ENCODE peak calls at places on chromosomes 5 and 9, in eight cellular contexts. One of them, this sample, is unnamed.

GRCh38 chr9:106885451-106885850 is 22.5 kb downstream of the ZNF462 start:
- DNase-seq in Peyer's patch: no peak
- DNase-seq in fibroblast of the aortic adventitia: peak
- DNase-seq in HL-60: no peak
- DNase-seq in ovary: no peak
- DNase-seq in heart right ventricle: no peak
- DNase-seq in lower lobe of right lung: no peak
- DNase-seq in cardiac muscle cell: peak
- DNase-seq in this sample: peak

GRCh38 chr9:88577736-88578485 is 42.9 kb downstream of the NXNL2 start:
- DNase-seq in heart right ventricle: no peak
- DNase-seq in cardiac muscle cell: no peak
- DNase-seq in Peyer's patch: no peak
- DNase-seq in ovary: no peak
- DNase-seq in fibroblast of the aortic adventitia: no peak
- DNase-seq in lower lobe of right lung: no peak
- DNase-seq in HL-60: no peak
- DNase-seq in this sample: no peak

GRCh38 chr5:143274952-143275351 is 128.5 kb downstream of the NR3C1 start:
- DNase-seq in ovary: no peak
- DNase-seq in heart right ventricle: no peak
- DNase-seq in HL-60: no peak
- DNase-seq in lower lobe of right lung: no peak
- DNase-seq in Peyer's patch: no peak
- DNase-seq in cardiac muscle cell: no peak
- DNase-seq in fibroblast of the aortic adventitia: no peak
- DNase-seq in this sample: no peak

GRCh38 chr5:386432-387341 is 56.3 kb upstream of the EXOC3 start:
- DNase-seq in fibroblast of the aortic adventitia: peak
- DNase-seq in Peyer's patch: peak
- DNase-seq in cardiac muscle cell: peak
- DNase-seq in HL-60: no peak
- DNase-seq in heart right ventricle: no peak
- DNase-seq in ovary: no peak
- DNase-seq in lower lobe of right lung: no peak
- DNase-seq in this sample: peak

GRCh38 chr5:44506561-44506960 is 117.3 kb upstream of the FGF10 start:
- DNase-seq in Peyer's patch: no peak
- DNase-seq in lower lobe of right lung: no peak
- DNase-seq in heart right ventricle: no peak
- DNase-seq in ovary: no peak
- DNase-seq in cardiac muscle cell: no peak
- DNase-seq in fibroblast of the aortic adventitia: no peak
- DNase-seq in HL-60: no peak
- DNase-seq in this sample: no peak

GRCh38 chr9:112174965-112175795 is at the start of gene SUSD1:
- DNase-seq in fibroblast of the aortic adventitia: peak
- DNase-seq in heart right ventricle: peak
- DNase-seq in ovary: peak
- DNase-seq in Peyer's patch: peak
- DNase-seq in cardiac muscle cell: peak
- DNase-seq in HL-60: peak
- DNase-seq in lower lobe of right lung: peak
- DNase-seq in this sample: no peak

GRCh38 chr5:170483701-170484458 is 19.9 kb upstream of the KCNIP1 start:
- DNase-seq in ovary: no peak
- DNase-seq in Peyer's patch: no peak
- DNase-seq in fibroblast of the aortic adventitia: no peak
- DNase-seq in HL-60: no peak
- DNase-seq in lower lobe of right lung: no peak
- DNase-seq in cardiac muscle cell: peak
- DNase-seq in heart right ventricle: no peak
- DNase-seq in this sample: peak

GRCh38 chr5:153352685-153353219 is 137.7 kb upstream of the GRIA1 start:
- DNase-seq in heart right ventricle: no peak
- DNase-seq in cardiac muscle cell: no peak
- DNase-seq in fibroblast of the aortic adventitia: no peak
- DNase-seq in Peyer's patch: no peak
- DNase-seq in HL-60: no peak
- DNase-seq in lower lobe of right lung: no peak
- DNase-seq in ovary: no peak
- DNase-seq in this sample: no peak

GRCh38 chr5:126692971-126693370 is 84.0 kb upstream of the LMNB1 start:
- DNase-seq in HL-60: no peak
- DNase-seq in ovary: no peak
- DNase-seq in cardiac muscle cell: no peak
- DNase-seq in heart right ventricle: no peak
- DNase-seq in fibroblast of the aortic adventitia: no peak
- DNase-seq in lower lobe of right lung: no peak
- DNase-seq in Peyer's patch: no peak
- DNase-seq in this sample: no peak

GRCh38 chr9:78044886-78045285 is 13.3 kb upstream of the GNAQ start:
- DNase-seq in ovary: no peak
- DNase-seq in heart right ventricle: no peak
- DNase-seq in fibroblast of the aortic adventitia: no peak
- DNase-seq in cardiac muscle cell: no peak
- DNase-seq in HL-60: no peak
- DNase-seq in lower lobe of right lung: no peak
- DNase-seq in Peyer's patch: no peak
- DNase-seq in this sample: no peak

GRCh38 chr5:40736103-40736875 is 19.5 kb downstream of the TTC33 start:
- DNase-seq in lower lobe of right lung: no peak
- DNase-seq in fibroblast of the aortic adventitia: peak
- DNase-seq in HL-60: peak
- DNase-seq in ovary: no peak
- DNase-seq in cardiac muscle cell: peak
- DNase-seq in heart right ventricle: no peak
- DNase-seq in Peyer's patch: no peak
- DNase-seq in this sample: peak

GRCh38 chr9:134130503-134131375 is 5.1 kb upstream of the WDR5 start:
- DNase-seq in lower lobe of right lung: peak
- DNase-seq in Peyer's patch: no peak
- DNase-seq in heart right ventricle: peak
- DNase-seq in fibroblast of the aortic adventitia: peak
- DNase-seq in ovary: peak
- DNase-seq in HL-60: no peak
- DNase-seq in cardiac muscle cell: peak
- DNase-seq in this sample: no peak

GRCh38 chr5:39121315-39121714 is 47.1 kb upstream of the RICTOR start:
- DNase-seq in ovary: no peak
- DNase-seq in fibroblast of the aortic adventitia: no peak
- DNase-seq in heart right ventricle: no peak
- DNase-seq in lower lobe of right lung: no peak
- DNase-seq in Peyer's patch: no peak
- DNase-seq in HL-60: no peak
- DNase-seq in cardiac muscle cell: no peak
- DNase-seq in this sample: no peak

GRCh38 chr9:131013015-131013755 is 4.2 kb downstream of the LAMC3 start:
- DNase-seq in Peyer's patch: no peak
- DNase-seq in HL-60: no peak
- DNase-seq in fibroblast of the aortic adventitia: no peak
- DNase-seq in lower lobe of right lung: no peak
- DNase-seq in ovary: no peak
- DNase-seq in cardiac muscle cell: no peak
- DNase-seq in heart right ventricle: no peak
- DNase-seq in this sample: no peak

GRCh38 chr9:74570879-74571512 is 73.9 kb downstream of the RORB start:
- DNase-seq in heart right ventricle: no peak
- DNase-seq in ovary: no peak
- DNase-seq in fibroblast of the aortic adventitia: peak
- DNase-seq in lower lobe of right lung: no peak
- DNase-seq in Peyer's patch: no peak
- DNase-seq in cardiac muscle cell: peak
- DNase-seq in HL-60: no peak
- DNase-seq in this sample: peak

GRCh38 chr9:78986446-78986845 is 585.3 kb upstream of the TLE4 start:
- DNase-seq in HL-60: no peak
- DNase-seq in heart right ventricle: no peak
- DNase-seq in Peyer's patch: no peak
- DNase-seq in fibroblast of the aortic adventitia: no peak
- DNase-seq in cardiac muscle cell: no peak
- DNase-seq in lower lobe of right lung: no peak
- DNase-seq in ovary: no peak
- DNase-seq in this sample: no peak

GRCh38 chr9:72534931-72535330 is 13.5 kb downstream of the TMC1 start:
- DNase-seq in ovary: no peak
- DNase-seq in lower lobe of right lung: no peak
- DNase-seq in cardiac muscle cell: no peak
- DNase-seq in fibroblast of the aortic adventitia: peak
- DNase-seq in HL-60: no peak
- DNase-seq in Peyer's patch: no peak
- DNase-seq in heart right ventricle: no peak
- DNase-seq in this sample: no peak

GRCh38 chr9:75181748-75182147 is 93.4 kb downstream of the OSTF1 start:
- DNase-seq in heart right ventricle: no peak
- DNase-seq in cardiac muscle cell: peak
- DNase-seq in fibroblast of the aortic adventitia: peak
- DNase-seq in Peyer's patch: no peak
- DNase-seq in lower lobe of right lung: no peak
- DNase-seq in HL-60: peak
- DNase-seq in ovary: no peak
- DNase-seq in this sample: peak

GRCh38 chr9:86093788-86094555 is 5.4 kb downstream of the GOLM1 start:
- DNase-seq in heart right ventricle: peak
- DNase-seq in ovary: no peak
- DNase-seq in lower lobe of right lung: peak
- DNase-seq in HL-60: no peak
- DNase-seq in Peyer's patch: no peak
- DNase-seq in cardiac muscle cell: peak
- DNase-seq in fibroblast of the aortic adventitia: no peak
- DNase-seq in this sample: no peak

GRCh38 chr5:139740138-139740992 is 55.2 kb upstream of the PSD2 start:
- DNase-seq in heart right ventricle: no peak
- DNase-seq in HL-60: no peak
- DNase-seq in lower lobe of right lung: no peak
- DNase-seq in ovary: no peak
- DNase-seq in cardiac muscle cell: no peak
- DNase-seq in fibroblast of the aortic adventitia: no peak
- DNase-seq in Peyer's patch: peak
- DNase-seq in this sample: no peak

GRCh38 chr5:55036477-55036876 is 12.4 kb downstream of the GZMK start:
- DNase-seq in fibroblast of the aortic adventitia: peak
- DNase-seq in ovary: no peak
- DNase-seq in cardiac muscle cell: peak
- DNase-seq in HL-60: no peak
- DNase-seq in Peyer's patch: no peak
- DNase-seq in heart right ventricle: no peak
- DNase-seq in lower lobe of right lung: no peak
- DNase-seq in this sample: peak

GRCh38 chr5:123371575-123372179 is 51.5 kb downstream of the CEP120 start:
- DNase-seq in HL-60: no peak
- DNase-seq in Peyer's patch: peak
- DNase-seq in heart right ventricle: peak
- DNase-seq in lower lobe of right lung: peak
- DNase-seq in cardiac muscle cell: peak
- DNase-seq in fibroblast of the aortic adventitia: peak
- DNase-seq in ovary: peak
- DNase-seq in this sample: peak

GRCh38 chr5:127898551-127899213 is 184.9 kb upstream of the SLC12A2 start:
- DNase-seq in cardiac muscle cell: peak
- DNase-seq in heart right ventricle: no peak
- DNase-seq in Peyer's patch: no peak
- DNase-seq in fibroblast of the aortic adventitia: peak
- DNase-seq in lower lobe of right lung: no peak
- DNase-seq in ovary: no peak
- DNase-seq in HL-60: no peak
- DNase-seq in this sample: peak

GRCh38 chr9:76895186-76895585 is 10.7 kb downstream of the PRUNE2 start:
- DNase-seq in heart right ventricle: no peak
- DNase-seq in HL-60: no peak
- DNase-seq in fibroblast of the aortic adventitia: peak
- DNase-seq in lower lobe of right lung: no peak
- DNase-seq in Peyer's patch: no peak
- DNase-seq in ovary: no peak
- DNase-seq in cardiac muscle cell: no peak
- DNase-seq in this sample: no peak

GRCh38 chr9:98086461-98086860 is 29.9 kb downstream of the NANS start:
- DNase-seq in heart right ventricle: no peak
- DNase-seq in cardiac muscle cell: no peak
- DNase-seq in Peyer's patch: no peak
- DNase-seq in fibroblast of the aortic adventitia: no peak
- DNase-seq in ovary: no peak
- DNase-seq in lower lobe of right lung: no peak
- DNase-seq in HL-60: no peak
- DNase-seq in this sample: no peak

GRCh38 chr5:177317959-177318377 is 6.3 kb upstream of the MXD3 start:
- DNase-seq in lower lobe of right lung: peak
- DNase-seq in cardiac muscle cell: peak
- DNase-seq in heart right ventricle: peak
- DNase-seq in fibroblast of the aortic adventitia: peak
- DNase-seq in ovary: peak
- DNase-seq in Peyer's patch: peak
- DNase-seq in HL-60: no peak
- DNase-seq in this sample: peak

GRCh38 chr9:2126331-2126789 is 111.2 kb downstream of the SMARCA2 start:
- DNase-seq in Peyer's patch: no peak
- DNase-seq in fibroblast of the aortic adventitia: peak
- DNase-seq in HL-60: no peak
- DNase-seq in heart right ventricle: no peak
- DNase-seq in ovary: peak
- DNase-seq in cardiac muscle cell: peak
- DNase-seq in lower lobe of right lung: no peak
- DNase-seq in this sample: peak
- H3K4me3 ChIP-seq in Peyer's patch: no peak
- H3K4me3 ChIP-seq in fibroblast of the aortic adventitia: peak
- H3K4me3 ChIP-seq in HL-60: no peak
- H3K4me3 ChIP-seq in heart right ventricle: peak
- H3K4me3 ChIP-seq in ovary: peak
- H3K4me3 ChIP-seq in cardiac muscle cell: no peak
- H3K4me3 ChIP-seq in lower lobe of right lung: peak
- H3K4me3 ChIP-seq in this sample: peak

GRCh38 chr5:134223406-134224251 is 2.2 kb downstream of the PPP2CA start:
- DNase-seq in HL-60: no peak
- DNase-seq in Peyer's patch: no peak
- DNase-seq in heart right ventricle: no peak
- DNase-seq in cardiac muscle cell: no peak
- DNase-seq in ovary: no peak
- DNase-seq in lower lobe of right lung: no peak
- DNase-seq in fibroblast of the aortic adventitia: peak
- DNase-seq in this sample: peak
- H3K4me3 ChIP-seq in HL-60: peak
- H3K4me3 ChIP-seq in Peyer's patch: peak
- H3K4me3 ChIP-seq in heart right ventricle: peak
- H3K4me3 ChIP-seq in cardiac muscle cell: peak
- H3K4me3 ChIP-seq in ovary: peak
- H3K4me3 ChIP-seq in lower lobe of right lung: peak
- H3K4me3 ChIP-seq in fibroblast of the aortic adventitia: peak
- H3K4me3 ChIP-seq in this sample: peak

GRCh38 chr5:93079046-93079445 is 502.0 kb downstream of the NR2F1-AS1 start:
- DNase-seq in fibroblast of the aortic adventitia: no peak
- DNase-seq in Peyer's patch: no peak
- DNase-seq in lower lobe of right lung: no peak
- DNase-seq in heart right ventricle: no peak
- DNase-seq in cardiac muscle cell: no peak
- DNase-seq in ovary: no peak
- DNase-seq in HL-60: no peak
- DNase-seq in this sample: no peak
- H3K4me3 ChIP-seq in fibroblast of the aortic adventitia: no peak
- H3K4me3 ChIP-seq in Peyer's patch: no peak
- H3K4me3 ChIP-seq in lower lobe of right lung: no peak
- H3K4me3 ChIP-seq in heart right ventricle: no peak
- H3K4me3 ChIP-seq in cardiac muscle cell: no peak
- H3K4me3 ChIP-seq in ovary: no peak
- H3K4me3 ChIP-seq in HL-60: no peak
- H3K4me3 ChIP-seq in this sample: no peak

GRCh38 chr5:181121675-181122561 is 9.1 kb downstream of the OR2V1 start:
- DNase-seq in ovary: no peak
- DNase-seq in Peyer's patch: no peak
- DNase-seq in cardiac muscle cell: no peak
- DNase-seq in fibroblast of the aortic adventitia: no peak
- DNase-seq in heart right ventricle: no peak
- DNase-seq in lower lobe of right lung: no peak
- DNase-seq in HL-60: no peak
- DNase-seq in this sample: no peak
- H3K4me3 ChIP-seq in ovary: no peak
- H3K4me3 ChIP-seq in Peyer's patch: no peak
- H3K4me3 ChIP-seq in cardiac muscle cell: no peak
- H3K4me3 ChIP-seq in fibroblast of the aortic adventitia: no peak
- H3K4me3 ChIP-seq in heart right ventricle: no peak
- H3K4me3 ChIP-seq in lower lobe of right lung: no peak
- H3K4me3 ChIP-seq in HL-60: no peak
- H3K4me3 ChIP-seq in this sample: no peak